ENCODE peak calls at places on chromosomes 4 and X, in six cellular contexts. One of them, this sample, is unnamed.

GRCh38 chr4:76439491-76439890 is 4.5 kb downstream of the SHROOM3 start:
- DNase-seq in tibial nerve: no peak
- DNase-seq in HCT116: no peak
- DNase-seq in uterus: no peak
- DNase-seq in heart left ventricle: no peak
- DNase-seq in sigmoid colon: no peak
- DNase-seq in this sample: no peak

GRCh38 chr4:125072269-125072668 is 242.5 kb upstream of the FAT4 start:
- DNase-seq in HCT116: no peak
- DNase-seq in heart left ventricle: no peak
- DNase-seq in sigmoid colon: no peak
- DNase-seq in tibial nerve: no peak
- DNase-seq in uterus: no peak
- DNase-seq in this sample: no peak

GRCh38 chr4:4750187-4750586 is 109.3 kb upstream of the MSX1 start:
- DNase-seq in tibial nerve: no peak
- DNase-seq in uterus: no peak
- DNase-seq in heart left ventricle: no peak
- DNase-seq in sigmoid colon: no peak
- DNase-seq in HCT116: no peak
- DNase-seq in this sample: no peak

GRCh38 chrX:125436855-125437254 is 117.2 kb downstream of the TEX13C start:
- DNase-seq in uterus: no peak
- DNase-seq in tibial nerve: no peak
- DNase-seq in sigmoid colon: no peak
- DNase-seq in heart left ventricle: no peak
- DNase-seq in HCT116: no peak
- DNase-seq in this sample: no peak

GRCh38 chr4:41750624-41751324 is 2.2 kb upstream of the PHOX2B start:
- DNase-seq in uterus: no peak
- DNase-seq in HCT116: no peak
- DNase-seq in heart left ventricle: no peak
- DNase-seq in tibial nerve: no peak
- DNase-seq in sigmoid colon: no peak
- DNase-seq in this sample: no peak

GRCh38 chr4:1204828-1205591 is 32.6 kb upstream of the SPON2 start:
- DNase-seq in tibial nerve: no peak
- DNase-seq in sigmoid colon: peak
- DNase-seq in HCT116: no peak
- DNase-seq in uterus: peak
- DNase-seq in heart left ventricle: peak
- DNase-seq in this sample: no peak

GRCh38 chrX:139932077-139932900 is 564 bp downstream of the ATP11C start:
- DNase-seq in tibial nerve: peak
- DNase-seq in uterus: peak
- DNase-seq in heart left ventricle: peak
- DNase-seq in HCT116: no peak
- DNase-seq in sigmoid colon: peak
- DNase-seq in this sample: peak

GRCh38 chr4:107213880-107214279 is 177.8 kb upstream of the DKK2 start:
- DNase-seq in tibial nerve: no peak
- DNase-seq in HCT116: no peak
- DNase-seq in sigmoid colon: no peak
- DNase-seq in uterus: no peak
- DNase-seq in heart left ventricle: no peak
- DNase-seq in this sample: no peak

GRCh38 chr4:108355523-108356208 is 186.9 kb upstream of the LEF1 start:
- DNase-seq in uterus: no peak
- DNase-seq in tibial nerve: no peak
- DNase-seq in HCT116: no peak
- DNase-seq in sigmoid colon: no peak
- DNase-seq in heart left ventricle: no peak
- DNase-seq in this sample: no peak

GRCh38 chrX:9842541-9842940 is 56.3 kb downstream of the SHROOM2 start:
- DNase-seq in heart left ventricle: no peak
- DNase-seq in HCT116: no peak
- DNase-seq in tibial nerve: no peak
- DNase-seq in sigmoid colon: no peak
- DNase-seq in uterus: no peak
- DNase-seq in this sample: no peak

DNA sequence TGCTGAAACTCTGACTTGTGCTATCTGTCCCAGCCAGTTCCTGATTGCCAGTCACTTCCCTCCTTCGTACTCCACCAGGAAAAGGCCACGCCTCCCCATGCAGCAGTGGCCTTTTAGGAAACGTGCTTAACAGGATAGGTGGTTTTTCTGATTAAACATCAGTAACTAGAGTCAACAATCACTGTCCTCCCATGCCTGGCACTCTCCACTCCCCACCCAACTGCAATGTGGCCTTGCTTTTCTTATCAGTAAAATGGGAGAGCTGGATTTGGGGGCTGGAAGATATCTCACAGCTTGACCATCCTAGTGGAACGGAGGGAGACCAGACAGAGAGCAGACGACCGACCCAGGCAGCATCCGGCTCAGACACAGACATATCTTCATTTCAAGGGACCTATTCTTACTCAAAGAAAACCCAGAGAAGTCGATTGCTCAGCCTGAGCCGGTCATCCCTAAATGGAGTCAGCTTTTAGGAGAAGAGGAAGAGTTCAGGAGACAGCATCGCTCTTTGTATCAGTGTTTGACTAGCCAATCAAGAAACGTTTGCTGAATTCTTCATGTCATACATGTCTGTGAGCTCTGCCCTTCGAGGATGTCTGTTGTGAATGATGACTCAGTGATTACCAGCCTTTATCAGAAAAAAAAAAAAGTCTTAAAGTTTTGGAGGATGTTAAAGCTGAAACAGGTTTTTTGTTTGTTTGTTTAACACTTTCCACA is 12.7 kb upstream of the UBA6 start:
- DNase-seq in sigmoid colon: no peak
- DNase-seq in HCT116: no peak
- DNase-seq in heart left ventricle: no peak
- DNase-seq in tibial nerve: no peak
- DNase-seq in uterus: no peak
- DNase-seq in this sample: no peak
- TF ChIP-seq CTCF in sigmoid colon: no peak
- TF ChIP-seq CTCF in HCT116: no peak
- TF ChIP-seq CTCF in heart left ventricle: no peak
- TF ChIP-seq CTCF in tibial nerve: no peak
- TF ChIP-seq CTCF in uterus: no peak
- TF ChIP-seq CTCF in this sample: no peak

DNA sequence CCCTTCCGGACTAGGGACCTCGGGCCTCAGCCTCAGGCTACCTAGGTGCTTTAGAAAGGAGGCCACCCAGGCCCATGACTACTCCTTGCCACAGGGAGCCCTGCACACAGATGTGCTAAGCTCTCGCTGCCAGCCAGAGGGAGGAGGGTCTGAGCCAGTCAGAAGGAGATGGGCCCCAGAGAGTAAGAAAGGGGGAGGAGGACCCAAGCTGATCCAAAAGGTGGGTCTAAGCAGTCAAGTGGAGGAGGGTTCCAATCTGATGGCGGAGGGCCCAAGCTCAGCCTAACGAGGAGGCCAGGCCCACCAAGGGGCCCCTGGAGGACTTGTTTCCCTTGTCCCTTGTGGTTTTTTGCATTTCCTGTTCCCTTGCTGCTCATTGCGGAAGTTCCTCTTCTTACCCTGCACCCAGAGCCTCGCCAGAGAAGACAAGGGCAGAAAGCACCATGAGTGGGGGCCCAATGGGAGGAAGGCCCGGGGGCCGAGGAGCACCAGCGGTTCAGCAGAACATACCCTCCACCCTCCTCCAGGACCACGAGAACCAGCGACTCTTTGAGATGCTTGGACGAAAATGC is at the start of gene WAS:
- DNase-seq in HCT116: no peak
- DNase-seq in uterus: no peak
- DNase-seq in heart left ventricle: peak
- DNase-seq in tibial nerve: no peak
- DNase-seq in sigmoid colon: no peak
- DNase-seq in this sample: no peak
- TF ChIP-seq POLR2A in HCT116: no peak
- TF ChIP-seq POLR2A in uterus: no peak
- TF ChIP-seq POLR2A in heart left ventricle: no peak
- TF ChIP-seq POLR2A in tibial nerve: no peak
- TF ChIP-seq POLR2A in sigmoid colon: no peak
- TF ChIP-seq POLR2A in this sample: no peak

DNA sequence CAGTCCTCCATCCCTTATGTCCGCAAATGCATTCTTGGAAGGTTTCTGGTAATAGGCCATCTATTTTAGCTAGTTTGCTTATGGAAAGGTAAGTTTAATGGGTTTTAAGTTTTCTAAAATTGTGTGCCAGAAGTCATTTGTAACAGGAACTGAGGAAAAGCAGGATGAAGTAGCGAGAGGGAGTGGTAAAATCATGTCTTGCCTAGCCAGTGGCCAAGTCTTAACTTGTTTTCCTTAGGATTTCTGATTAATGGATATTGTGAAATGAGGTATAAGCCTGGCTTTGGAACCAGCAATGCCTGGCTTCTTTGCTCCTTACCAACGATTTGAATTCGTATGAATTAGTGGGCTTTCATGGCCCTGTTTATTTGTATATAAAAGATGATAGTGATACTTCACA is 7.3 kb downstream of the SEC24B start:
- DNase-seq in heart left ventricle: no peak
- DNase-seq in HCT116: no peak
- DNase-seq in sigmoid colon: no peak
- DNase-seq in tibial nerve: no peak
- DNase-seq in uterus: no peak
- DNase-seq in this sample: no peak
- H3K4me3 ChIP-seq in heart left ventricle: no peak
- H3K4me3 ChIP-seq in HCT116: no peak
- H3K4me3 ChIP-seq in sigmoid colon: no peak
- H3K4me3 ChIP-seq in tibial nerve: no peak
- H3K4me3 ChIP-seq in uterus: no peak
- H3K4me3 ChIP-seq in this sample: no peak

GRCh38 chrX:147570483-147570882 is 341.2 kb upstream of the FMR1 start:
- DNase-seq in HCT116: no peak
- DNase-seq in sigmoid colon: no peak
- DNase-seq in heart left ventricle: no peak
- DNase-seq in tibial nerve: no peak
- DNase-seq in uterus: no peak
- DNase-seq in this sample: no peak
- TF ChIP-seq CTCF in HCT116: no peak
- TF ChIP-seq CTCF in sigmoid colon: no peak
- TF ChIP-seq CTCF in heart left ventricle: no peak
- TF ChIP-seq CTCF in tibial nerve: no peak
- TF ChIP-seq CTCF in uterus: no peak
- TF ChIP-seq CTCF in this sample: no peak

GRCh38 chr4:152535236-152535902 is 523 bp downstream of the FBXW7 start:
- DNase-seq in uterus: peak
- DNase-seq in tibial nerve: no peak
- DNase-seq in sigmoid colon: peak
- DNase-seq in heart left ventricle: peak
- DNase-seq in HCT116: no peak
- DNase-seq in this sample: no peak

GRCh38 chr4:152537881-152538280 is 2.0 kb upstream of the FBXW7 start:
- DNase-seq in heart left ventricle: no peak
- DNase-seq in tibial nerve: no peak
- DNase-seq in sigmoid colon: no peak
- DNase-seq in uterus: no peak
- DNase-seq in HCT116: no peak
- DNase-seq in this sample: no peak

GRCh38 chr4:152534541-152535231 is 1.2 kb downstream of the FBXW7 start:
- DNase-seq in tibial nerve: no peak
- DNase-seq in sigmoid colon: no peak
- DNase-seq in heart left ventricle: peak
- DNase-seq in HCT116: no peak
- DNase-seq in uterus: peak
- DNase-seq in this sample: peak

GRCh38 chr4:152535903-152536544 is at the start of gene FBXW7:
- DNase-seq in tibial nerve: peak
- DNase-seq in uterus: peak
- DNase-seq in sigmoid colon: peak
- DNase-seq in heart left ventricle: peak
- DNase-seq in HCT116: peak
- DNase-seq in this sample: peak

DNA sequence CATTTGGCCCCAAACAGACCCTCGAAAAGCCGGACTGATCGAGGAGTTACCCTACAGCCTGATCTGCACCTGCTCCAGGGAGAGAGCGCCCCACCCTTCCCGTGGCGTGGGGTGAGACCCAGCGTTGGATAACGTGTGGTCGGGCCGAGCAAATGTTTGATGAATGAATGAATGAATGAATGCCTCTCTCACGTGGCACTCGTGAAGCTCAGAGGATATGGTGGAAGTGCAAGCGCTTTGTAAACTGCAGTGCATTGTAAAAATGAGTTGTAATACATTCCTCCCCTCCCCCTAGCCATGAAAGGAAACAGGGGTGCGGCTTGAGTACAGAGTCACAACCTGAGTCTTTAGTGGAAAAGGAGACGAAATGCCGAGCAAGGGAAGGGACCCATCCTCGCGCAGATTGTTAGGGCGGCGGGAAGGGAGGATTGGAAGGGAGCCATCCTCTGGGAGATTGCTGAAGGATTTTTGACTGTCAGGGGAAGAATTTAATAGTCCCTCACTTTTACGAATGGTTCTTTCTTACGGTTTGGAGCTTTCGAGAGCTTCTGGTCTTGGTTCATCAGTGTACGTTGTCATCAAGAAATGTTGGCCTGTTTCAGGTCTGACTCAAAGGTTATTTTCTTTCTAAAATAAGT is 772 bp upstream of the FBXW7 start:
- DNase-seq in sigmoid colon: no peak
- DNase-seq in heart left ventricle: no peak
- DNase-seq in tibial nerve: peak
- DNase-seq in uterus: no peak
- DNase-seq in HCT116: peak
- DNase-seq in this sample: no peak
- TF ChIP-seq POLR2A in sigmoid colon: no peak
- TF ChIP-seq POLR2A in heart left ventricle: no peak
- TF ChIP-seq POLR2A in tibial nerve: no peak
- TF ChIP-seq POLR2A in uterus: no peak
- TF ChIP-seq POLR2A in HCT116: no peak
- TF ChIP-seq POLR2A in this sample: no peak

DNA sequence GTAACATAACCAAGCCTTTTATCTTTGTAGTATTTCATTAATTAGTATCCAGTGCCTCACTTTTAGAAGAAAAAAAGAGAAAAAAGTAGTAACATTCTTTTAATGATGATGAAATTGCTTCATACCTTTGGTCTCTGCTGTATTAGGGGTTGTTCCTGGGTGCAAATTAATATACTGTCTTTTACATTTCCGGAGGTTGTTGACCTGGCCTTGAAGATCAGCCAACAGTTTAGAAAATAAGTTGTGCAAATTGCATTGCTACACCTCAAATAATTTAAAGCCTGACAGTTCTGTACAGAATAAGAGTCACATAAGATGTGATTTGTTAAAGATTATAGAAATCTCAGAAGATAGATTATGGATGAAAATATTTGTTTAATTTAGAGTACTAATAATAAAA is 3.8 kb downstream of the NFKB1 start:
- DNase-seq in uterus: no peak
- DNase-seq in HCT116: no peak
- DNase-seq in tibial nerve: no peak
- DNase-seq in sigmoid colon: no peak
- DNase-seq in heart left ventricle: no peak
- DNase-seq in this sample: no peak
- H3K4me3 ChIP-seq in uterus: no peak
- H3K4me3 ChIP-seq in HCT116: no peak
- H3K4me3 ChIP-seq in tibial nerve: no peak
- H3K4me3 ChIP-seq in sigmoid colon: no peak
- H3K4me3 ChIP-seq in heart left ventricle: no peak
- H3K4me3 ChIP-seq in this sample: no peak

This sample was measured in lower leg skin.